ENCODE peak calls at places on chromosomes 4 and X, in seven cellular contexts. U is fibroblast of mammary gland, K is GM18507, O is ELR, Q is T-helper 2 cell, X is amygdala, S is A549. E is an unnamed sample.

GRCh38 chr4:5712931-5713330 is 1.9 kb downstream of the EVC start:
- DNase-seq in U (no peak), K (no peak), O (no peak), Q (no peak), X (no peak), S (no peak), E (no peak)

GRCh38 chrX:49155243-49155899 is 7.2 kb upstream of the MAGIX start:
- DNase-seq in U (peak), K (no peak), O (peak), Q (peak), X (peak), S (peak), E (peak)

GRCh38 chr4:1113311-1114009 is at the start of gene RNF212:
- DNase-seq in U (peak), K (no peak), O (no peak), Q (peak), X (no peak), S (peak), E (peak)

GRCh38 chr4:101711590-101712255 is 78.8 kb upstream of the BANK1 start:
- DNase-seq in U (peak), K (no peak), O (peak), Q (no peak), X (no peak), S (no peak), E (no peak)

GRCh38 chrX:50813843-50814661 is at the start of gene SHROOM4:
- DNase-seq in U (peak), K (no peak), O (no peak), Q (no peak), X (peak), S (no peak), E (peak)

GRCh38 chrX:9467751-9468150 is 2.9 kb downstream of the TBL1X start:
- DNase-seq in U (no peak), K (no peak), O (no peak), Q (no peak), X (no peak), S (no peak), E (no peak)

GRCh38 chrX:45622538-45622937 is 421.9 kb upstream of the DIPK2B start:
- DNase-seq in U (peak), K (no peak), O (peak), Q (no peak), X (no peak), S (no peak), E (no peak)

GRCh38 chr4:112492321-112492720 is 23.7 kb downstream of the NEUROG2 start:
- DNase-seq in U (no peak), K (no peak), O (peak), Q (no peak), X (no peak), S (no peak), E (no peak)

GRCh38 chr4:82268050-82268825 is 105.6 kb downstream of the HNRNPD start:
- DNase-seq in U (peak), K (no peak), O (peak), Q (peak), X (peak), S (peak), E (peak)

GRCh38 chr4:165834116-165834515 is 38.9 kb upstream of the TLL1 start:
- DNase-seq in U (no peak), K (no peak), O (no peak), Q (no peak), X (no peak), S (no peak), E (no peak)

GRCh38 chr4:172995161-172995560 is 173.4 kb upstream of the GALNT7 start:
- DNase-seq in U (peak), K (no peak), O (no peak), Q (no peak), X (no peak), S (no peak), E (no peak)

GRCh38 chr4:180960758-180961401 is 1282.3 kb upstream of the TENM3 start:
- DNase-seq in U (peak), K (no peak), O (peak), Q (no peak), X (no peak), S (no peak), E (no peak)

GRCh38 chr4:168651374-168651773 is 154.5 kb downstream of the PALLD start:
- DNase-seq in U (no peak), K (no peak), O (no peak), Q (no peak), X (no peak), S (no peak), E (no peak)

GRCh38 chrX:13293700-13294099 is 26.2 kb downstream of the ATXN3L start:
- DNase-seq in U (no peak), K (no peak), O (no peak), Q (no peak), X (no peak), S (no peak), E (no peak)

GRCh38 chr4:127856485-127857447 is 23.9 kb upstream of the PLK4 start:
- DNase-seq in U (peak), K (peak), O (peak), Q (no peak), X (no peak), S (no peak), E (no peak)

E was measured in frontal cortex.